ENCODE peak calls at places on chromosomes 7 and 10, in eight cellular contexts. One of them, this sample, is unnamed.

GRCh38 chr7:97731736-97732370 is at the start of gene TAC1:
- DNase-seq in prostate gland: no peak
- DNase-seq in IMR-90: no peak
- DNase-seq in fibroblast of lung: peak
- DNase-seq in upper lobe of right lung: no peak
- DNase-seq in cardiac muscle cell: peak
- DNase-seq in astrocyte: peak
- DNase-seq in WERI-Rb-1: no peak
- DNase-seq in this sample: no peak

GRCh38 chr7:962401-963081 is 8.1 kb upstream of the ADAP1 start:
- DNase-seq in astrocyte: no peak
- DNase-seq in cardiac muscle cell: no peak
- DNase-seq in WERI-Rb-1: no peak
- DNase-seq in fibroblast of lung: no peak
- DNase-seq in IMR-90: no peak
- DNase-seq in upper lobe of right lung: peak
- DNase-seq in prostate gland: no peak
- DNase-seq in this sample: no peak

GRCh38 chr10:62081322-62081945 is 179.9 kb downstream of the ARID5B start:
- DNase-seq in upper lobe of right lung: no peak
- DNase-seq in prostate gland: no peak
- DNase-seq in IMR-90: no peak
- DNase-seq in fibroblast of lung: peak
- DNase-seq in WERI-Rb-1: no peak
- DNase-seq in astrocyte: no peak
- DNase-seq in cardiac muscle cell: no peak
- DNase-seq in this sample: no peak

GRCh38 chr10:110547139-110547761 is 20.2 kb upstream of the SMC3 start:
- DNase-seq in prostate gland: no peak
- DNase-seq in astrocyte: peak
- DNase-seq in fibroblast of lung: peak
- DNase-seq in upper lobe of right lung: no peak
- DNase-seq in WERI-Rb-1: no peak
- DNase-seq in cardiac muscle cell: peak
- DNase-seq in IMR-90: peak
- DNase-seq in this sample: no peak

GRCh38 chr10:86443069-86443468 is 76.5 kb upstream of the GRID1 start:
- DNase-seq in IMR-90: peak
- DNase-seq in fibroblast of lung: peak
- DNase-seq in astrocyte: peak
- DNase-seq in WERI-Rb-1: no peak
- DNase-seq in prostate gland: no peak
- DNase-seq in upper lobe of right lung: no peak
- DNase-seq in cardiac muscle cell: peak
- DNase-seq in this sample: no peak

GRCh38 chr7:47478017-47478344 is 103.9 kb downstream of the TNS3 start:
- DNase-seq in IMR-90: peak
- DNase-seq in prostate gland: no peak
- DNase-seq in fibroblast of lung: peak
- DNase-seq in astrocyte: peak
- DNase-seq in WERI-Rb-1: no peak
- DNase-seq in upper lobe of right lung: peak
- DNase-seq in cardiac muscle cell: peak
- DNase-seq in this sample: no peak

GRCh38 chr10:77390481-77390891 is 247.1 kb downstream of the KCNMA1 start:
- DNase-seq in astrocyte: peak
- DNase-seq in fibroblast of lung: no peak
- DNase-seq in IMR-90: no peak
- DNase-seq in cardiac muscle cell: peak
- DNase-seq in prostate gland: no peak
- DNase-seq in upper lobe of right lung: no peak
- DNase-seq in WERI-Rb-1: no peak
- DNase-seq in this sample: no peak

GRCh38 chr10:34780818-34781380 is 34.2 kb downstream of the PARD3 start:
- DNase-seq in astrocyte: peak
- DNase-seq in fibroblast of lung: peak
- DNase-seq in WERI-Rb-1: peak
- DNase-seq in upper lobe of right lung: no peak
- DNase-seq in cardiac muscle cell: peak
- DNase-seq in IMR-90: peak
- DNase-seq in prostate gland: no peak
- DNase-seq in this sample: no peak

GRCh38 chr7:53358301-53358700 is 322.9 kb downstream of the POM121L12 start:
- DNase-seq in IMR-90: no peak
- DNase-seq in cardiac muscle cell: no peak
- DNase-seq in fibroblast of lung: no peak
- DNase-seq in astrocyte: no peak
- DNase-seq in WERI-Rb-1: no peak
- DNase-seq in upper lobe of right lung: no peak
- DNase-seq in prostate gland: no peak
- DNase-seq in this sample: no peak

GRCh38 chr10:130018253-130018652 is 54.2 kb upstream of the EBF3 start:
- DNase-seq in prostate gland: no peak
- DNase-seq in upper lobe of right lung: no peak
- DNase-seq in cardiac muscle cell: peak
- DNase-seq in IMR-90: peak
- DNase-seq in astrocyte: peak
- DNase-seq in WERI-Rb-1: no peak
- DNase-seq in fibroblast of lung: no peak
- DNase-seq in this sample: peak

GRCh38 chr7:142511801-142512200 is 237.5 kb upstream of the PRSS1 start:
- DNase-seq in prostate gland: no peak
- DNase-seq in fibroblast of lung: no peak
- DNase-seq in astrocyte: no peak
- DNase-seq in cardiac muscle cell: no peak
- DNase-seq in WERI-Rb-1: no peak
- DNase-seq in upper lobe of right lung: no peak
- DNase-seq in IMR-90: no peak
- DNase-seq in this sample: no peak

GRCh38 chr7:151083071-151083823 is at the start of gene TMUB1:
- DNase-seq in fibroblast of lung: no peak
- DNase-seq in WERI-Rb-1: peak
- DNase-seq in cardiac muscle cell: peak
- DNase-seq in astrocyte: no peak
- DNase-seq in prostate gland: peak
- DNase-seq in upper lobe of right lung: peak
- DNase-seq in IMR-90: peak
- DNase-seq in this sample: peak

GRCh38 chr10:17923728-17924127 is 28.0 kb upstream of the SLC39A12 start:
- DNase-seq in astrocyte: peak
- DNase-seq in cardiac muscle cell: peak
- DNase-seq in WERI-Rb-1: no peak
- DNase-seq in fibroblast of lung: peak
- DNase-seq in upper lobe of right lung: no peak
- DNase-seq in IMR-90: peak
- DNase-seq in prostate gland: peak
- DNase-seq in this sample: no peak
- H3K27ac ChIP-seq in astrocyte: peak
- H3K27ac ChIP-seq in cardiac muscle cell: no peak
- H3K27ac ChIP-seq in WERI-Rb-1: no peak
- H3K27ac ChIP-seq in fibroblast of lung: peak
- H3K27ac ChIP-seq in upper lobe of right lung: no peak
- H3K27ac ChIP-seq in IMR-90: peak
- H3K27ac ChIP-seq in prostate gland: no peak
- H3K27ac ChIP-seq in this sample: peak

GRCh38 chr10:28679941-28680752 is 2.8 kb downstream of the BAMBI start:
- DNase-seq in prostate gland: peak
- DNase-seq in cardiac muscle cell: peak
- DNase-seq in astrocyte: no peak
- DNase-seq in IMR-90: no peak
- DNase-seq in WERI-Rb-1: no peak
- DNase-seq in fibroblast of lung: peak
- DNase-seq in upper lobe of right lung: no peak
- DNase-seq in this sample: no peak
- TF ChIP-seq CTCF in prostate gland: no peak
- TF ChIP-seq CTCF in cardiac muscle cell: peak
- TF ChIP-seq CTCF in astrocyte: peak
- TF ChIP-seq CTCF in IMR-90: peak
- TF ChIP-seq CTCF in WERI-Rb-1: no peak
- TF ChIP-seq CTCF in fibroblast of lung: peak
- TF ChIP-seq CTCF in upper lobe of right lung: peak
- TF ChIP-seq CTCF in this sample: no peak

DNA sequence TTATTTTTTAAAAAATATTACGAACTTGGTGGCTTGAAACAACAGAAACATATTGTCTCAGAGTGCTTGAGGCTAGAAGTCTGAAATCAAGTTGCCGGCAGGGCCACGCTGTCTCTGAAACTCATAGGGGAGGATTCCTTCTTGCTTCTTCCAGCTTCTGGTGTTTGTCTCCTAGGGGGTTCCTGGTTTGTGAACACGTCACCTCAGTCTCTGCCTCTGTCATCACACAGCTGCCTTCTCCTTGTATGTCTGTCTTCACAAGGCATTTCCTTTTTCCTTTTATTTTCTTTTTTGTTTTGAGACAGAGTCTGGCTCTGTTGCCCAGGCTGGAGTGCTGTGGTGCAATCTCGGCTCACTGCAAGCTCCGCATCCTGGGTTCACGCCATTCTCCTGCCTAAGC is 12.7 kb upstream of the SNX8 start:
- DNase-seq in IMR-90: no peak
- DNase-seq in prostate gland: no peak
- DNase-seq in astrocyte: no peak
- DNase-seq in WERI-Rb-1: no peak
- DNase-seq in cardiac muscle cell: peak
- DNase-seq in upper lobe of right lung: no peak
- DNase-seq in fibroblast of lung: no peak
- DNase-seq in this sample: no peak
- H3K4me3 ChIP-seq in IMR-90: no peak
- H3K4me3 ChIP-seq in prostate gland: no peak
- H3K4me3 ChIP-seq in astrocyte: no peak
- H3K4me3 ChIP-seq in WERI-Rb-1: no peak
- H3K4me3 ChIP-seq in cardiac muscle cell: no peak
- H3K4me3 ChIP-seq in upper lobe of right lung: no peak
- H3K4me3 ChIP-seq in fibroblast of lung: no peak
- H3K4me3 ChIP-seq in this sample: no peak

GRCh38 chr7:107982463-107982862 is 20.5 kb downstream of the LAMB1 start:
- DNase-seq in astrocyte: no peak
- DNase-seq in fibroblast of lung: no peak
- DNase-seq in upper lobe of right lung: no peak
- DNase-seq in IMR-90: no peak
- DNase-seq in prostate gland: no peak
- DNase-seq in WERI-Rb-1: no peak
- DNase-seq in cardiac muscle cell: no peak
- DNase-seq in this sample: no peak

GRCh38 chr7:107982918-107983389 is 20.0 kb downstream of the LAMB1 start:
- DNase-seq in WERI-Rb-1: no peak
- DNase-seq in IMR-90: peak
- DNase-seq in cardiac muscle cell: no peak
- DNase-seq in astrocyte: peak
- DNase-seq in prostate gland: peak
- DNase-seq in upper lobe of right lung: no peak
- DNase-seq in fibroblast of lung: peak
- DNase-seq in this sample: no peak

GRCh38 chr7:107980671-107981190 is 22.2 kb downstream of the LAMB1 start:
- DNase-seq in fibroblast of lung: no peak
- DNase-seq in upper lobe of right lung: no peak
- DNase-seq in astrocyte: no peak
- DNase-seq in prostate gland: no peak
- DNase-seq in cardiac muscle cell: no peak
- DNase-seq in WERI-Rb-1: no peak
- DNase-seq in IMR-90: no peak
- DNase-seq in this sample: no peak

GRCh38 chr7:107980171-107980570 is 22.8 kb downstream of the LAMB1 start:
- DNase-seq in fibroblast of lung: no peak
- DNase-seq in astrocyte: no peak
- DNase-seq in IMR-90: no peak
- DNase-seq in WERI-Rb-1: no peak
- DNase-seq in prostate gland: no peak
- DNase-seq in upper lobe of right lung: no peak
- DNase-seq in cardiac muscle cell: no peak
- DNase-seq in this sample: no peak

GRCh38 chr7:107981466-107981865 is 21.5 kb downstream of the LAMB1 start:
- DNase-seq in astrocyte: no peak
- DNase-seq in WERI-Rb-1: no peak
- DNase-seq in fibroblast of lung: no peak
- DNase-seq in upper lobe of right lung: no peak
- DNase-seq in cardiac muscle cell: no peak
- DNase-seq in IMR-90: no peak
- DNase-seq in prostate gland: no peak
- DNase-seq in this sample: no peak
- H3K27ac ChIP-seq in astrocyte: no peak
- H3K27ac ChIP-seq in WERI-Rb-1: no peak
- H3K27ac ChIP-seq in fibroblast of lung: no peak
- H3K27ac ChIP-seq in upper lobe of right lung: no peak
- H3K27ac ChIP-seq in cardiac muscle cell: no peak
- H3K27ac ChIP-seq in IMR-90: no peak
- H3K27ac ChIP-seq in prostate gland: no peak
- H3K27ac ChIP-seq in this sample: no peak

DNA sequence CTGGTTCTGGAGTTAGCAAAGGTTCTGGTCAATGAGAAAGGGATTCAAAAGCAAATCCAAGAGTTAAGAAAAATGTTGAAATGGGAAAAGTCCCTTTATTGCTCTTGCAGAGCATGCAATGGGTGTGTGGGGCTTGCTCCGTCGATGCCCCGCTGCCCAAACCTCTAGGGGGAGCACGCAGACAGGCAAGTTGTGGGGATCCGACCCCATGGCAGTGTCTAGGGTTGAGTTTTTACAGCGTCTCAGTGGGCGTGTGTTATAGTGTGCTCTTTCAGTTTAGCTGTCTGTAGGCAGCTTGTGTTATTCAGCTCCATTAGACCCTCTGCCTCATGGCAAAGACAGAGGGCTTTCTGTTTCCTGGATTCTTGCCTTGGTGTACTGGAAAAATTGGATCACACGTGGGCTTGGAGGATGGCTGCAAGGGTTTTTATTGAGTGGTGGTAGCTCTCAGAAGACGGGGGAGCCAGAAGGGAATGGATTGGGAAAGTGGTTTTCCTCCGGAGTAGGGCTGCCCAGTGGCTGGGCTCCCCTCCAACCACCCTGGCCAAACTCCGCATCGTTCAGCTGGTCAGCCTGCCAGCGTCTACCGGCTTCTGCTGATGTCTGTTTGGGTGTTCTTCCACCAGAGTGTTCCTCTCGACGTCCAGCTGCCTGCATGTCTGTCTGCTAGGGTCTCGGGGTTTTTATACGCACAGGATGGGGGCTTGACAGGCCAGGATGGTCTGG is 102.3 kb upstream of the PLXDC2 start:
- DNase-seq in IMR-90: no peak
- DNase-seq in prostate gland: no peak
- DNase-seq in WERI-Rb-1: no peak
- DNase-seq in astrocyte: no peak
- DNase-seq in upper lobe of right lung: no peak
- DNase-seq in cardiac muscle cell: peak
- DNase-seq in fibroblast of lung: no peak
- DNase-seq in this sample: no peak
- TF ChIP-seq CTCF in IMR-90: no peak
- TF ChIP-seq CTCF in prostate gland: no peak
- TF ChIP-seq CTCF in WERI-Rb-1: peak
- TF ChIP-seq CTCF in astrocyte: no peak
- TF ChIP-seq CTCF in upper lobe of right lung: no peak
- TF ChIP-seq CTCF in cardiac muscle cell: peak
- TF ChIP-seq CTCF in fibroblast of lung: no peak
- TF ChIP-seq CTCF in this sample: no peak

GRCh38 chr10:71747808-71748523 is 25.4 kb downstream of the VSIR start:
- DNase-seq in fibroblast of lung: no peak
- DNase-seq in upper lobe of right lung: no peak
- DNase-seq in prostate gland: no peak
- DNase-seq in IMR-90: no peak
- DNase-seq in cardiac muscle cell: no peak
- DNase-seq in astrocyte: no peak
- DNase-seq in WERI-Rb-1: no peak
- DNase-seq in this sample: no peak
- H3K4me3 ChIP-seq in fibroblast of lung: no peak
- H3K4me3 ChIP-seq in upper lobe of right lung: no peak
- H3K4me3 ChIP-seq in prostate gland: no peak
- H3K4me3 ChIP-seq in IMR-90: no peak
- H3K4me3 ChIP-seq in cardiac muscle cell: no peak
- H3K4me3 ChIP-seq in astrocyte: no peak
- H3K4me3 ChIP-seq in WERI-Rb-1: no peak
- H3K4me3 ChIP-seq in this sample: no peak

GRCh38 chr10:43817368-43817767 is 168.7 kb upstream of the ZNF32 start:
- DNase-seq in WERI-Rb-1: no peak
- DNase-seq in upper lobe of right lung: no peak
- DNase-seq in prostate gland: no peak
- DNase-seq in astrocyte: peak
- DNase-seq in IMR-90: peak
- DNase-seq in cardiac muscle cell: peak
- DNase-seq in fibroblast of lung: no peak
- DNase-seq in this sample: no peak
- H3K27ac ChIP-seq in WERI-Rb-1: no peak
- H3K27ac ChIP-seq in upper lobe of right lung: peak
- H3K27ac ChIP-seq in prostate gland: no peak
- H3K27ac ChIP-seq in astrocyte: peak
- H3K27ac ChIP-seq in IMR-90: peak
- H3K27ac ChIP-seq in cardiac muscle cell: no peak
- H3K27ac ChIP-seq in fibroblast of lung: peak
- H3K27ac ChIP-seq in this sample: peak

This sample was measured in coronary artery.